ENCODE peak calls at places on chromosomes 7 and 10, in seven cellular contexts. T, L, P, F, Q, C and X are unnamed samples.

GRCh38 chr10:124515244-124515970 is 53.8 kb downstream of the LHPP start:
- DNase-seq in F (no peak), L (no peak), Q (no peak), C (no peak), T (no peak), P (no peak), X (no peak)

GRCh38 chr7:148142660-148143248 is 447.8 kb upstream of the C7orf33 start:
- DNase-seq in Q (no peak), P (no peak), F (peak), L (peak), C (peak), T (peak), X (peak)

GRCh38 chr10:71082930-71083329 is 129.4 kb upstream of the UNC5B start:
- DNase-seq in Q (peak), T (no peak), L (no peak), F (no peak), P (no peak), C (no peak), X (no peak)

GRCh38 chr10:14491814-14492213 is 161.1 kb upstream of the FRMD4A start:
- DNase-seq in Q (peak), L (peak), P (no peak), C (no peak), F (no peak), T (no peak), X (peak)

GRCh38 chr7:110179037-110179436 is 911.9 kb upstream of the LRRN3 start:
- DNase-seq in P (no peak), Q (no peak), F (no peak), L (no peak), T (no peak), C (no peak), X (no peak)

GRCh38 chr7:35758421-35758820 is 42.4 kb upstream of the SEPTIN7 start:
- DNase-seq in P (no peak), C (no peak), T (peak), L (no peak), Q (no peak), F (no peak), X (no peak)

GRCh38 chr7:154353385-154353784 is 301.2 kb downstream of the DPP6 start:
- DNase-seq in C (no peak), T (no peak), L (no peak), F (no peak), P (no peak), Q (peak), X (no peak)

GRCh38 chr10:86333813-86334514 is 32.6 kb downstream of the GRID1 start:
- DNase-seq in T (no peak), L (no peak), Q (no peak), P (no peak), F (no peak), C (no peak), X (peak)

GRCh38 chr7:1948377-1948796 is 278.3 kb downstream of the ELFN1 start:
- DNase-seq in T (no peak), F (no peak), P (no peak), Q (no peak), C (no peak), L (no peak), X (no peak)

GRCh38 chr7:26348234-26348851 is 56.7 kb downstream of the SNX10 start:
- DNase-seq in T (no peak), P (no peak), Q (no peak), L (no peak), F (no peak), C (peak), X (no peak)

GRCh38 chr10:5684971-5685763 is 529 bp downstream of the TASOR2 start:
- DNase-seq in C (peak), P (peak), F (peak), T (peak), Q (no peak), L (peak), X (peak)

GRCh38 chr10:84548869-84549268 is 220.5 kb downstream of the CCSER2 start:
- DNase-seq in T (peak), Q (no peak), F (no peak), C (no peak), P (no peak), L (no peak), X (peak)

GRCh38 chr7:157111311-157111710 is 27.4 kb upstream of the UBE3C start:
- DNase-seq in L (no peak), F (no peak), T (no peak), Q (no peak), C (no peak), P (no peak), X (no peak)

GRCh38 chr7:101507791-101508252 is 121.3 kb downstream of the MYL10 start:
- DNase-seq in Q (no peak), T (peak), L (peak), F (peak), P (no peak), C (no peak), X (peak)

GRCh38 chr10:31808258-31809218 is 120.1 kb downstream of the ARHGAP12 start:
- DNase-seq in F (peak), Q (peak), T (peak), L (peak), C (no peak), P (peak), X (peak)

GRCh38 chr7:18768256-18768655 is 272.7 kb downstream of the HDAC9 start:
- DNase-seq in L (peak), C (no peak), P (no peak), T (no peak), Q (no peak), F (peak), X (no peak)

GRCh38 chr7:53315986-53316385 is 280.6 kb downstream of the POM121L12 start:
- DNase-seq in F (peak), C (no peak), T (no peak), L (no peak), P (peak), Q (no peak), X (no peak)

GRCh38 chr10:98433881-98434732 is 12.6 kb downstream of the HPS1 start:
- DNase-seq in Q (peak), P (no peak), C (no peak), L (peak), F (peak), T (no peak), X (no peak)

DNA sequence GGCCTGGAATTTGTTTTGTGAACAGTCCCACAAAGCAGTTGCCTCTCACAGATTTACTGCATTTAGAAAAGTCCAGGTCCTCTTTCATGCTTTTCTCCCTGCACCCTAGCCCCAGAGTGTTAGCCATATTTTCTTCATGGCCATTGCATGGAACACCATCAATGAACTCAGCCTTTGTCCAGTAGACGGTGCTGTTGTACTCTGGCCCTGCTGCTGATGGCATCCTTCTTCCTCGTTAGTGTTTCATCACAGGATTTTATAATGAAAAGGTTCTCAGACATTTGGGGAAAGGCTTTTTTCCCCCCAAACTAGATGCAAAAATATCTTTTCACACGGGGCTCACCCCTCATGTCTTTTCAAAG is 93.0 kb upstream of the SLC25A13 start:
- DNase-seq in L (peak), Q (no peak), P (no peak), T (peak), C (peak), F (peak), X (peak)
- TF ChIP-seq CTCF in L (peak), Q (peak), P (peak), T (peak), C (peak), F (peak), X (peak)

GRCh38 chr7:20798081-20798693 is 11.5 kb upstream of the SP8 start:
- DNase-seq in T (peak), F (no peak), Q (no peak), P (no peak), C (peak), L (peak), X (peak)

GRCh38 chr7:20795881-20796280 is 9.2 kb upstream of the SP8 start:
- DNase-seq in Q (no peak), L (no peak), C (no peak), P (no peak), F (no peak), T (peak), X (no peak)

GRCh38 chr7:20797174-20798080 is 10.7 kb upstream of the SP8 start:
- DNase-seq in T (peak), F (no peak), P (no peak), C (peak), Q (no peak), L (peak), X (no peak)

GRCh38 chr7:20795361-20795760 is 8.7 kb upstream of the SP8 start:
- DNase-seq in C (no peak), L (no peak), Q (no peak), T (peak), F (no peak), P (no peak), X (no peak)

GRCh38 chr7:20796565-20796964 is 9.9 kb upstream of the SP8 start:
- DNase-seq in T (no peak), P (no peak), Q (no peak), F (no peak), C (no peak), L (no peak), X (no peak)
- H3K4me3 ChIP-seq in T (peak), P (no peak), Q (no peak), F (no peak), C (no peak), L (no peak), X (no peak)

DNA sequence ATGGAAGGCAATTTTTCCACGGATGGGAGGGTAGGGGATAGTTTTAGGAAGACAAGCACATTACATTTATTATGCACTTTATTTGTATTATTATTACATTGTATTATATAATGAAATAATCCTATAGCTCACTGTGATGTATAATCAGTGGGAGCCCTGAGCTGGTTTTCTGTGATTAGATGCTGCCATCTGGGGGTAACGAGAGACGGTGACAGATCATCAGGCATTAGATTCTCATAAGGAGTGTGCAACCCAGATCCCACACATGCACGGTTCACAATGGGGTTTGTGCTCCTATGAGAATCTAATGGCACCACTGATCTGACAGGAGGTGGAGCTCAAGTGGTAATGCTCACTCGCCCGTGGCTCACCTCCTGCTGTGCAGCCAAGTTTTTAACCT is 103.9 kb upstream of the STK17A start:
- DNase-seq in P (no peak), C (no peak), Q (no peak), F (no peak), L (no peak), T (no peak), X (peak)
- TF ChIP-seq CTCF in P (no peak), C (no peak), Q (no peak), F (no peak), L (no peak), T (peak), X (no peak)

DNA sequence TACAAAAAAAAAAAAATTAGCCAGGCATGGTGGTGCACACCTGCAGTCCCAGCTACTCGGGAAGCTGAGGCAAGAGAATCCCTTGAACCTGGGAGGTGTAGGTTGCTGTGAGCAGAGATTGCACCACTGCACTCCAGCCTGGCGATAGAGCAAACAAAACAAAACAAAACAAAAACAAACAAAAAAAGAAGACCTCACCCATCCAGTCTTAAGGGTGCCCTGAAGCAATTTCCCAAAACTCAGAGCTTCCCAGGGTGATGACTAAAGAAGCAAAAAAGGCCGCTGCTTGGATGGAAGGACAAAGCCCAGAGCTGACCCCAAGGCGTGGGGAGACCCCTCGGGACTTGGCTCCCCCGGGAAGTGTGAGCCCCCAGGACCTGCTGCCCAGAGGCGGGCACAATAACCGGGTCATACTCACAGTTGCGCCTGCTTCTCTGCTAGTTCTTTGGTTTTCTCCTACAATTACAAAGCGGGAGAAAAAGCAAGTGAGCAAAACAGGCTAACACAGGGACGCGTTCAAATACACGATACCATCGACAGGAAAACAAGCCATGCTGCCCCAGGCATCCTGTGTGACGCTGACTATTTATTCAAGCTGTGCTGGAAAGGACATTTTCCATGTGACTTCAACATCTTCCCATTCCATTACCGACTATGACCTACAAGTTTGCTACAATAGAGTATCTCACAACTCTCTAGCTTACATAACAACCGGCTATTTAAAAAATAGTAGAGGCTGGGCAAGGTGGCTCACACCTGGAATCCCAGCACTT is 29.9 kb downstream of the PAPOLB start:
- DNase-seq in F (no peak), Q (no peak), P (no peak), C (no peak), L (no peak), T (no peak), X (no peak)
- H3K4me3 ChIP-seq in F (no peak), Q (no peak), P (no peak), C (no peak), L (no peak), T (no peak), X (no peak)

DNA sequence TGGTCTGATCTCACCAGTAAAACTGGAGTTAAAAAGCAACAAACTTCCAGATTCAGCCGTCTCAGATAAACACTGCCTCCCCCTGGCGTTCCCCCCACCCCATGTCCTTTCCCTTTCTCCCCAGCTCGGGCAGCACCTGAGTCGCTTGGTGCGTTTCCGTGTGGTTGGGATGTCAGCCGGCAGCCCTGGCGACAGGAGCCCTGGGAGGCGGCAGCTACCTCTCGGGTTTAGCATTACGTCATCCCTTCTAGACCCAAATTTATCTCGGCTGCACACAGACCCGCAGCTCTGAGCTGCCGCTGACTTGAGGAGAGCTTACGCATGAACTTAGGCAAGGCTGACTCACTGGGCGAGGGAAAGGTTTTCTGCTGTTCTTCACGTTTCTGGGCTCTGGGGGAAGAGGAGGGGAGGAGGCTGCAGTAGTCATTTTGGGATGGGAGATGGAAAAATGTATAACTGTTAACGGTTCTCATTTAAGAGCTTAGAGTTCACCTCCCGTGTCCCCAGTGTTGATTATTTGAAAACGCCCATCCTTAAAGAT is 14.4 kb downstream of the MXI1 start:
- DNase-seq in T (peak), C (peak), P (peak), Q (peak), F (peak), L (peak), X (peak)
- TF ChIP-seq CTCF in T (peak), C (no peak), P (peak), Q (no peak), F (peak), L (peak), X (peak)

GRCh38 chr7:94656658-94656924 is 658 bp upstream of the SGCE start:
- DNase-seq in Q (no peak), F (no peak), L (no peak), T (no peak), C (no peak), P (no peak), X (no peak)
- H3K4me3 ChIP-seq in Q (peak), F (peak), L (peak), T (peak), C (no peak), P (peak), X (peak)

DNA sequence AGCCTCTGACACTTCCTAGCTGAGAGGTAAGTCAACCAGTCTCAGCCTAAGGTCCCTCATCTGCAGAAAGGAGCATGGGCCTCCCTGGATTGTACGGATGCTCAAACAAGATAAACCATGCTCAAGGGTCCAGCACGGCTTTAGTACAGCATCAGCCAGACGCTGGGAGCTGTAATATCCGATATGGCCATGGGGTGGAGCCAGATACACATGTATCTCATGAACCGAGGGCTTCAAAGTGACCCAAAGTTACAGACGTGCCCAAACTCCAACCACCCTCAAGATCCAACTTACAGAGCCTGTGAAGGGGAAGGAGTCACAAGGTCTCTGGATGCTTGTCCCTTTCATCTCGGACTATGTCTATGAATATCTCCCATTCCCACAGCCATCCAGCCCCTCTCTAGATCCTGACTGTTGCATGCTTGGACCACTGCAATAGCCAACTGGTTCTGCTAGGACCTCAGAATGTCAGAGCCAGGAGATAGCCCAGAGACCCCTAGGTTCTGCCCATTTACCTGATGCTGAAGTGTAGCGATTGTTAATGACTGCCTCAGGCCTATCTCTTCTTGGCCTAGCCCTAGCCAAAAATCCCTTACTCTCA is 142.4 kb downstream of the SH3PXD2A start:
- DNase-seq in Q (no peak), C (peak), L (peak), T (peak), F (peak), P (peak), X (peak)
- TF ChIP-seq CTCF in Q (peak), C (peak), L (peak), T (peak), F (peak), P (peak), X (peak)

GRCh38 chr7:95433952-95434351 is 876 bp downstream of the PON2 start:
- DNase-seq in Q (no peak), C (no peak), P (no peak), F (no peak), T (no peak), L (no peak), X (no peak)
- H3K4me3 ChIP-seq in Q (peak), C (no peak), P (peak), F (peak), T (peak), L (peak), X (peak)

GRCh38 chr7:44517175-44517574 is 24.0 kb downstream of the NPC1L1 start:
- DNase-seq in Q (peak), F (no peak), L (no peak), P (no peak), C (no peak), T (no peak), X (no peak)

GRCh38 chr7:44518761-44519160 is 22.4 kb downstream of the NPC1L1 start:
- DNase-seq in T (no peak), F (no peak), Q (peak), C (no peak), P (no peak), L (no peak), X (no peak)

GRCh38 chr7:44521347-44522095 is 19.6 kb downstream of the NPC1L1 start:
- DNase-seq in P (no peak), C (no peak), F (no peak), L (no peak), Q (peak), T (no peak), X (no peak)

GRCh38 chr7:44522315-44522714 is 18.8 kb downstream of the NPC1L1 start:
- DNase-seq in F (no peak), L (no peak), P (no peak), Q (no peak), T (no peak), C (no peak), X (no peak)

GRCh38 chr7:44520574-44520973 is 20.6 kb downstream of the NPC1L1 start:
- DNase-seq in P (no peak), L (no peak), F (no peak), T (no peak), Q (peak), C (no peak), X (no peak)
- TF ChIP-seq CTCF in P (no peak), L (no peak), F (no peak), T (no peak), Q (no peak), C (no peak), X (no peak)